ENCODE peak calls at places on chromosomes 6 and 20, in five cellular contexts. J, R, U, V and M are unnamed samples. For H3K9me3, the result is how much of the 10 kb centered on the place peaks cover.

GRCh38 chr20:34743039-34743438 is 38.9 kb downstream of the TP53INP2 start:
- DNase-seq in J (no peak), R (no peak), U (no peak), V (no peak), M (no peak)

GRCh38 chr6:85192186-85192585 is 257.7 kb upstream of the NT5E start:
- DNase-seq in J (no peak), R (no peak), U (no peak), V (no peak), M (no peak)

GRCh38 chr6:7542065-7542877 is 800 bp downstream of the DSP start:
- DNase-seq in J (peak), R (peak), U (peak), V (no peak), M (no peak)

GRCh38 chr20:2246081-2246491 is 49.7 kb upstream of the TGM3 start:
- DNase-seq in J (no peak), R (no peak), U (no peak), V (no peak), M (no peak)

GRCh38 chr6:105536961-105537360 is 134.1 kb upstream of the PREP start:
- DNase-seq in J (no peak), R (no peak), U (no peak), V (no peak), M (no peak)

GRCh38 chr6:88538130-88538706 is 372.1 kb upstream of the CNR1 start:
- DNase-seq in J (no peak), R (peak), U (no peak), V (no peak), M (no peak)

GRCh38 chr6:79170915-79171314 is 63.6 kb downstream of the HMGN3 start:
- DNase-seq in J (no peak), R (no peak), U (peak), V (no peak), M (no peak)

GRCh38 chr20:57473246-57474042 is 51.5 kb downstream of the CTCFL start:
- DNase-seq in J (no peak), R (no peak), U (no peak), V (no peak), M (no peak)

GRCh38 chr20:31684153-31685003 is 38.3 kb downstream of the BCL2L1 start:
- DNase-seq in J (no peak), R (peak), U (no peak), V (no peak), M (peak)

GRCh38 chr20:45695496-45695895 is 6.3 kb upstream of the WFDC13 start:
- DNase-seq in J (no peak), R (no peak), U (no peak), V (no peak), M (no peak)

GRCh38 chr20:46023999-46024398 is 5.0 kb upstream of the SLC12A5 start:
- DNase-seq in J (no peak), R (no peak), U (no peak), V (no peak), M (no peak)

GRCh38 chr6:139371421-139372253 is 2.8 kb downstream of the CITED2 start:
- DNase-seq in J (no peak), R (no peak), U (no peak), V (no peak), M (no peak)

GRCh38 chr6:74510878-74511277 is 695.0 kb downstream of the COL12A1 start:
- DNase-seq in J (no peak), R (no peak), U (no peak), V (no peak), M (no peak)

GRCh38 chr6:74507649-74508048 is 698.2 kb downstream of the COL12A1 start:
- DNase-seq in J (no peak), R (no peak), U (no peak), V (no peak), M (no peak)

GRCh38 chr6:74505391-74505790 is 700.5 kb downstream of the COL12A1 start:
- DNase-seq in J (no peak), R (no peak), U (no peak), V (no peak), M (no peak)

DNA sequence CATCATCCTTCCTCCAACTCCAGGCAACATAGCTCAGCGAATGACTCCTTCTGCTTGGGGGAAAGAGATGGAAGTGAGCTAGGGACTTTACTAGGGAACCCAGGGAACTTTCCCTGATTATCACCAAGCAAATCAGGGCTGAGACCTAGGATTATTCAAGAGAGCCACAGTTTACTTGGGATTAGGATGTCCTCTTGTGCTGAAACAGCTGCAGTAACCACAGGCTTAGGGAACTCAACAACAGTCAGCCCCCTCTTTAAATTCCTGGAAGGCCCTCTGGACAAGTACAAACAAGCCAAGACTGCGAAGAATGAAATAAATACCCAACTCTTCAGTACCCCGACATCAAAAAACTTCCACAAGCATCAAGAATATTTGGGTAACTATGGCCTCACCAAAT is 700.9 kb downstream of the COL12A1 start:
- DNase-seq in J (no peak), R (no peak), U (no peak), V (no peak), M (no peak)
- H3K9me3 ChIP-seq in J (under half), R (under half), U (under half), V (under half), M (under half)

DNA sequence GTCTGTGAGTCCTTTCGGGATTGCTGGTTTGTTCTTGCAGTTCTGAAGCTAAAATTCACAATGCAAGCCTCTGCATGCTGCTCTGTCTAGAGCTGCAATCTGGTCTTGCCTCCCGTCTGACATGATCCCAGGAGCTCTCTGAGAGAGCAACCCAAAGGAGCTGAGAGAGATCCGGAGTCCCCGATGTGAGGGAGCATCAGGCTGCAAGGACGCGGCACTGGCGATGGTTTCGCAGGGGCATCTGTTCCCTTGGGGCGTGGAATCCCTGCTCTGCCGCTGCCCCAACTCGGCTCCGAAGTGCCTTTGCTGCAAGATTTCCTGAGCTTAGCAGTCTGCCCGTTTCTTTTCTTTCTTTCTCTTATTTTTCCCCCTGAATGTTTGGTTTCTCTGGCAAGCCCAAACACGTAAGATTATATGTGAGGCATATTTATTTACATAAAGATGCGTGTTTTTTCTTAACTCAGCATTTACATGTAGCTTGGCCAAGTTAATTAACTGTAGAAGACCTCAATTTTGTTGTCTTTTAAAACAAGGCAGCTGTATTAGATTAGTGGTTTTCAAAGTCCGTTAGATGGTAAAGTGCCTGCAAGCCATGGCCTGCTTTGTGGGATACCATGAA is 873.0 kb downstream of the KIF16B start:
- DNase-seq in J (no peak), R (no peak), U (no peak), V (no peak), M (no peak)
- H3K4me3 ChIP-seq in J (no peak), R (no peak), U (no peak), V (no peak), M (no peak)

DNA sequence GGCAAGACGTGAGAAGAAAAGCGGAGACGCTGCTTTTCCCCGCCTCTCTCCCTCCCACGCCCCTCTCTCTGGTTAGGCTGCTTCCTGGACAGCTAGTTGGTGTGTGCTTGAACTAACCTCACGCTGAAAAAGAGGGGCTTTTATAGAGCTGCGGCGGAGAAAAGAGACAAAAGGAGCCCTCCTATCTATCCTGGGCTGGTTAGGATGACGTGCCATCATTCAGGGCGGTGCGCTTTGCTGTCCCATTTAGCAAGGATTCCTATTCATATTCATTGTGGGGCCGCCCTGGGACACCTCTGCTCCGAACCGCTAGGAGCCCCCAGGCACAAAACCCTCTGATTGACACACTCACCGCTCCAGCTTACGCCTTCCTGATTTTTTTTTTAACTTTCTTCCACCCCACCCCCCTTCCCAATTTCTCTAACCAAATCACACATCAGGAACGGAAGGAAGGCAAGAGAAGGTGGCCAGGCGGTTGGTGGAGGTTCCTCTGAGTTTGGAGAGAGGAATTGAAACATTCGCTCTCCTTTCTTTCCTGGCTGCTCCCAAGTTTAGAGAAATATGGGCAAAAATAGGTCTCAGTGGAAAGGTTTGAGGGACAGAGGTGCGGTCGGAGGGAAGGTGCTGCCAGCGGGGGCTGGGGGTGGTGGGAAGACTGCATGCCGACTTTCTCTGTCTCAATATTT is at the start of gene OLIG3:
- DNase-seq in J (no peak), R (no peak), U (no peak), V (peak), M (no peak)
- H3K9me3 ChIP-seq in J (under half), R (under half), U (under half), V (under half), M (under half)

GRCh38 chr20:47031821-47032220 is 137.2 kb downstream of the EYA2 start:
- DNase-seq in J (no peak), R (no peak), U (no peak), V (no peak), M (no peak)
- H3K4me3 ChIP-seq in J (no peak), R (no peak), U (no peak), V (no peak), M (no peak)

DNA sequence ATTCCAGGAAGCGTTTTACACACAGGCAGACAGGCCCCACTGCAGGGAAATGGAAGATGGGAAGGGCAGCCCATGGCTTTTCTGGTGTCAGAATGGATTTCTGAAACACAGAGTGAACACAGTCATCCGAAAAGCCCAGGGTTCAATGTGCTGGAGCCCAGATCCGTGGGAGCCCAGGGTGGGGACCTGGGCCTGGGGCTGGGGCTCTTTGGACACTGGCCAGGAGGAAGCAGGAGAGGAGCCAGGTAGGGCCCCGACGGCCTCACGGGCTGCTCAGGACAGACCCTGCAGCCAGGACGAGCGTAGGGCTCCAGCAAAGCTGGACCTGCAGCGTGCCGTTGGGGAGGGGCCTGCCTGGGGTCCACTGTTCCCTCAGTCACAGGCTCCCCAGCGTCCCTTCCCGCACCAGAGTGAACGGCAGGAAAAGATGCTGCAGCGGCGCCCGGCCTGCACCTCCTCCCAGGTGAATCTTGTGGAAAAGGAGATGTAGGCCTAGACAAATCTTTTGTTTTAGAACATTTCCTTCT is 24.3 kb upstream of the LSM14B start:
- DNase-seq in J (no peak), R (no peak), U (no peak), V (no peak), M (no peak)
- H3K9me3 ChIP-seq in J (under half), R (under half), U (under half), V (under half), M (under half)